ENCODE peak calls at places on chromosomes 13 and 19, in five cellular contexts. One of them, this sample, is unnamed.
A peak's percentile ranks its signal among the peaks of the same experiment; 100 is the strongest.

GRCh38 chr19:14139944-14140343 is 3.6 kb upstream of the ASF1B start:
- DNase-seq in BJ: no peak
- DNase-seq in non-pigmented ciliary epithelial cell: no peak
- DNase-seq in activated gamma-delta T cell treated with Interleukin-2 at 50 U/mL for 16 hours: no peak
- DNase-seq in ureter: no peak
- DNase-seq in this sample: no peak

GRCh38 chr13:24075137-24075975 is 85.2 kb upstream of the SPATA13 start:
- DNase-seq in activated gamma-delta T cell treated with Interleukin-2 at 50 U/mL for 16 hours: no peak
- DNase-seq in non-pigmented ciliary epithelial cell: no peak
- DNase-seq in ureter: no peak
- DNase-seq in BJ: no peak
- DNase-seq in this sample: no peak

GRCh38 chr13:21996049-21996448 is 325.2 kb downstream of the FGF9 start:
- DNase-seq in activated gamma-delta T cell treated with Interleukin-2 at 50 U/mL for 16 hours: no peak
- DNase-seq in BJ: no peak
- DNase-seq in non-pigmented ciliary epithelial cell: no peak
- DNase-seq in ureter: no peak
- DNase-seq in this sample: peak; percentile 54

GRCh38 chr13:41053384-41053826 is 7.9 kb upstream of the WBP4 start:
- DNase-seq in non-pigmented ciliary epithelial cell: no peak
- DNase-seq in ureter: no peak
- DNase-seq in BJ: peak; percentile 56
- DNase-seq in activated gamma-delta T cell treated with Interleukin-2 at 50 U/mL for 16 hours: no peak
- DNase-seq in this sample: no peak

GRCh38 chr19:38743394-38744297 is 628 bp downstream of the CAPN12 start:
- DNase-seq in activated gamma-delta T cell treated with Interleukin-2 at 50 U/mL for 16 hours: no peak
- DNase-seq in ureter: no peak
- DNase-seq in BJ: no peak
- DNase-seq in non-pigmented ciliary epithelial cell: no peak
- DNase-seq in this sample: no peak

GRCh38 chr19:17402982-17403855 is 2.2 kb downstream of the BST2 start:
- DNase-seq in activated gamma-delta T cell treated with Interleukin-2 at 50 U/mL for 16 hours: peak; percentile 32
- DNase-seq in non-pigmented ciliary epithelial cell: no peak
- DNase-seq in ureter: no peak
- DNase-seq in BJ: no peak
- DNase-seq in this sample: no peak

GRCh38 chr19:1384478-1385110 is 887 bp downstream of the NDUFS7 start:
- DNase-seq in activated gamma-delta T cell treated with Interleukin-2 at 50 U/mL for 16 hours: no peak
- DNase-seq in ureter: no peak
- DNase-seq in BJ: no peak
- DNase-seq in non-pigmented ciliary epithelial cell: no peak
- DNase-seq in this sample: no peak

GRCh38 chr13:85347251-85347650 is 452.0 kb downstream of the SLITRK6 start:
- DNase-seq in activated gamma-delta T cell treated with Interleukin-2 at 50 U/mL for 16 hours: no peak
- DNase-seq in BJ: peak; percentile 33
- DNase-seq in ureter: no peak
- DNase-seq in non-pigmented ciliary epithelial cell: peak; percentile 30
- DNase-seq in this sample: no peak

GRCh38 chr13:33232883-33233282 is 52.7 kb downstream of the STARD13 start:
- DNase-seq in BJ: no peak
- DNase-seq in activated gamma-delta T cell treated with Interleukin-2 at 50 U/mL for 16 hours: no peak
- DNase-seq in ureter: no peak
- DNase-seq in non-pigmented ciliary epithelial cell: no peak
- DNase-seq in this sample: no peak

GRCh38 chr13:40664100-40665060 is 2.1 kb downstream of the FOXO1 start:
- DNase-seq in non-pigmented ciliary epithelial cell: no peak
- DNase-seq in BJ: no peak
- DNase-seq in activated gamma-delta T cell treated with Interleukin-2 at 50 U/mL for 16 hours: peak; percentile 64
- DNase-seq in ureter: peak; percentile 76
- DNase-seq in this sample: no peak

GRCh38 chr19:39074205-39074692 is 9.9 kb upstream of the ACP7 start:
- DNase-seq in non-pigmented ciliary epithelial cell: no peak
- DNase-seq in ureter: no peak
- DNase-seq in activated gamma-delta T cell treated with Interleukin-2 at 50 U/mL for 16 hours: no peak
- DNase-seq in BJ: no peak
- DNase-seq in this sample: no peak

GRCh38 chr13:38577048-38577447 is 109.8 kb upstream of the FREM2 start:
- DNase-seq in BJ: no peak
- DNase-seq in ureter: no peak
- DNase-seq in non-pigmented ciliary epithelial cell: no peak
- DNase-seq in activated gamma-delta T cell treated with Interleukin-2 at 50 U/mL for 16 hours: no peak
- DNase-seq in this sample: no peak

GRCh38 chr13:42574435-42575311 is 721 bp downstream of the TNFSF11 start:
- DNase-seq in activated gamma-delta T cell treated with Interleukin-2 at 50 U/mL for 16 hours: peak; percentile 8
- DNase-seq in non-pigmented ciliary epithelial cell: no peak
- DNase-seq in BJ: no peak
- DNase-seq in ureter: no peak
- DNase-seq in this sample: no peak

GRCh38 chr19:342801-343421 is 1.7 kb downstream of the MIER2 start:
- DNase-seq in ureter: peak; percentile 68
- DNase-seq in activated gamma-delta T cell treated with Interleukin-2 at 50 U/mL for 16 hours: no peak
- DNase-seq in non-pigmented ciliary epithelial cell: peak; percentile 87
- DNase-seq in BJ: peak; percentile 35
- DNase-seq in this sample: no peak

GRCh38 chr13:20902438-20903163 is at the start of gene XPO4:
- DNase-seq in activated gamma-delta T cell treated with Interleukin-2 at 50 U/mL for 16 hours: peak; percentile 72
- DNase-seq in ureter: peak; percentile 81
- DNase-seq in BJ: peak; percentile 18
- DNase-seq in non-pigmented ciliary epithelial cell: no peak
- DNase-seq in this sample: peak; percentile 94

GRCh38 chr13:105336706-105337582 is 1198.5 kb downstream of the EFNB2 start:
- DNase-seq in BJ: no peak
- DNase-seq in activated gamma-delta T cell treated with Interleukin-2 at 50 U/mL for 16 hours: no peak
- DNase-seq in non-pigmented ciliary epithelial cell: no peak
- DNase-seq in ureter: no peak
- DNase-seq in this sample: no peak

GRCh38 chr13:48437381-48437780 is 24.5 kb upstream of the LPAR6 start:
- DNase-seq in non-pigmented ciliary epithelial cell: no peak
- DNase-seq in ureter: peak; percentile 61
- DNase-seq in BJ: no peak
- DNase-seq in activated gamma-delta T cell treated with Interleukin-2 at 50 U/mL for 16 hours: no peak
- DNase-seq in this sample: no peak

GRCh38 chr13:36986462-36987240 is 12.5 kb downstream of the ALG5 start:
- DNase-seq in ureter: no peak
- DNase-seq in activated gamma-delta T cell treated with Interleukin-2 at 50 U/mL for 16 hours: no peak
- DNase-seq in BJ: no peak
- DNase-seq in non-pigmented ciliary epithelial cell: no peak
- DNase-seq in this sample: no peak

GRCh38 chr13:108270442-108270841 is 924 bp downstream of the TNFSF13B start:
- DNase-seq in non-pigmented ciliary epithelial cell: no peak
- DNase-seq in BJ: no peak
- DNase-seq in ureter: no peak
- DNase-seq in activated gamma-delta T cell treated with Interleukin-2 at 50 U/mL for 16 hours: no peak
- DNase-seq in this sample: no peak